ENCODE peak calls at places on chromosomes 3 and 15, in ten cellular contexts. U is HTR-8/SVneo; Y is brain microvascular endothelial cell; Q is amygdala; E is stimulated activated CD4-positive, alpha-beta T cell treated with anti-CD3 and anti-CD28 coated beads, Interleukin-2, amount 100 ng/mL, for 48 hours; L is stomach; S is GM04504; N is DMS 273 treated with DMSO at 0.1 percent for 48 hours; A is NCI-H345; Z is cardiac fibroblast. D is an unnamed sample.

GRCh38 chr3:38574411-38575278 is 74.8 kb downstream of the SCN5A start:
- DNase-seq in U (no peak), Y (no peak), Q (no peak), E (no peak), L (peak; percentile 4), S (no peak), N (no peak), A (no peak), Z (peak; percentile 15), D (no peak)

GRCh38 chr15:56568466-56569167 is 103.7 kb upstream of the MNS1 start:
- DNase-seq in U (no peak), Y (no peak), Q (no peak), E (no peak), L (no peak), S (no peak), N (peak; percentile 29), A (no peak), Z (no peak), D (no peak)

GRCh38 chr3:114863848-114864247 is 283.2 kb downstream of the ZBTB20 start:
- DNase-seq in U (no peak), Y (no peak), Q (no peak), E (no peak), L (no peak), S (no peak), N (no peak), A (no peak), Z (no peak), D (no peak)

GRCh38 chr3:52400275-52400793 is 44.6 kb downstream of the SEMA3G start:
- DNase-seq in U (no peak), Y (no peak), Q (no peak), E (no peak), L (peak; percentile 61), S (no peak), N (no peak), A (no peak), Z (no peak), D (no peak)

GRCh38 chr15:93201940-93202339 is 112.9 kb upstream of the RGMA start:
- DNase-seq in U (no peak), Y (no peak), Q (no peak), E (no peak), L (no peak), S (no peak), N (no peak), A (no peak), Z (no peak), D (no peak)

GRCh38 chr3:16589867-16590624 is 15.2 kb downstream of the DAZL start:
- DNase-seq in U (no peak), Y (no peak), Q (no peak), E (no peak), L (no peak), S (no peak), N (no peak), A (no peak), Z (no peak), D (no peak)

GRCh38 chr3:10465161-10465560 is 40.2 kb downstream of the ATP2B2 start:
- DNase-seq in U (no peak), Y (no peak), Q (no peak), E (no peak), L (no peak), S (no peak), N (no peak), A (no peak), Z (no peak), D (no peak)

GRCh38 chr3:129123314-129124060 is 1.9 kb upstream of the RAB43 start:
- DNase-seq in U (no peak), Y (no peak), Q (no peak), E (no peak), L (no peak), S (peak; percentile 30), N (no peak), A (no peak), Z (no peak), D (peak; percentile 57)

GRCh38 chr15:61421938-61422337 is 192.8 kb upstream of the RORA start:
- DNase-seq in U (no peak), Y (no peak), Q (no peak), E (no peak), L (no peak), S (no peak), N (no peak), A (no peak), Z (no peak), D (no peak)

GRCh38 chr3:112061152-112061551 is 25.0 kb upstream of the C3orf52 start:
- DNase-seq in U (peak; percentile 30), Y (peak; percentile 48), Q (no peak), E (no peak), L (no peak), S (no peak), N (no peak), A (no peak), Z (peak; percentile 53), D (no peak)

GRCh38 chr15:51652084-51652668 is 29.1 kb upstream of the SCG3 start:
- DNase-seq in U (no peak), Y (no peak), Q (no peak), E (no peak), L (no peak), S (no peak), N (no peak), A (no peak), Z (no peak), D (no peak)

GRCh38 chr15:34027606-34028005 is 11.4 kb downstream of the AVEN start:
- DNase-seq in U (no peak), Y (no peak), Q (no peak), E (no peak), L (no peak), S (no peak), N (no peak), A (no peak), Z (no peak), D (no peak)

GRCh38 chr15:35728176-35728938 is 182.4 kb upstream of the DPH6 start:
- DNase-seq in U (no peak), Y (no peak), Q (no peak), E (no peak), L (no peak), S (no peak), N (no peak), A (peak; percentile 56), Z (no peak), D (no peak)